ENCODE peak calls at places on chromosomes 12 and 14, in nine cellular contexts. Q is iPS-NIHi11, Y is activated T-cell treated with anti-CD3 and anti-CD28 coated beads for 1 hour, Z is skeletal muscle cell, B is AG08396, R is GDM1, H is ureter, X is Calu3, P is amniotic stem cell. I is an unnamed sample.

GRCh38 chr14:91333640-91334039 is 84.0 kb downstream of the CCDC88C start:
- DNase-seq in H (no peak), P (no peak), Y (no peak), R (no peak), B (no peak), Q (no peak), Z (no peak), X (no peak), I (no peak)

GRCh38 chr14:33509927-33510535 is 440.8 kb downstream of the EGLN3 start:
- DNase-seq in B (no peak), Q (no peak), X (no peak), P (no peak), R (no peak), Y (no peak), Z (peak; percentile 85), H (no peak), I (no peak)

GRCh38 chr14:43039881-43040280 is 1433.2 kb downstream of the LRFN5 start:
- DNase-seq in P (no peak), Q (no peak), B (no peak), Z (no peak), Y (no peak), R (no peak), H (no peak), X (no peak), I (no peak)

GRCh38 chr12:82862069-82862841 is 175.5 kb downstream of the TMTC2 start:
- DNase-seq in Y (no peak), Q (no peak), P (no peak), B (no peak), Z (no peak), X (no peak), R (no peak), H (no peak), I (no peak)

GRCh38 chr12:3614806-3615466 is 123.9 kb downstream of the PRMT8 start:
- DNase-seq in X (no peak), Y (no peak), H (no peak), Z (no peak), Q (peak; percentile 56), B (no peak), P (no peak), R (no peak), I (no peak)

GRCh38 chr12:65822732-65823480 is 1.4 kb upstream of the HMGA2 start:
- DNase-seq in B (peak; percentile 28), X (peak; percentile 74), Y (no peak), P (no peak), H (no peak), Q (peak; percentile 73), R (no peak), Z (peak; percentile 49), I (no peak)

GRCh38 chr12:104585448-104586055 is 128.8 kb downstream of the CHST11 start:
- DNase-seq in R (no peak), Q (no peak), X (no peak), Y (no peak), B (no peak), P (no peak), H (no peak), Z (no peak), I (no peak)

GRCh38 chr14:85241022-85241880 is 288.7 kb upstream of the FLRT2 start:
- DNase-seq in Q (peak; percentile 19), P (no peak), B (no peak), R (no peak), X (no peak), H (no peak), Z (no peak), Y (no peak), I (no peak)

GRCh38 chr14:97390031-97390729 is 593.0 kb downstream of the VRK1 start:
- DNase-seq in P (no peak), Q (no peak), R (no peak), B (no peak), H (no peak), Z (no peak), X (no peak), Y (no peak), I (no peak)

I was measured in posterior cingulate gyrus.